ENCODE peak calls at places on chromosomes 4 and X, in nine cellular contexts. E is PC-3; L is GM23338; B is stomach; C is tibial artery; A is lower lobe of right lung; P is body of pancreas; R is CD8-positive, alpha-beta T cell; T is upper lobe of right lung. Y is an unnamed sample. For H3K4me1, the result is how much of the 10 kb centered on the place peaks cover.

GRCh38 chr4:140635606-140636005 is 66.8 kb upstream of the UCP1 start:
- DNase-seq in P (peak), R (no peak), A (peak), C (no peak), E (peak), L (peak), B (peak), T (peak), Y (peak)

GRCh38 chrX:150487369-150488094 is 80.9 kb upstream of the MTM1 start:
- DNase-seq in T (no peak), R (no peak), B (no peak), P (no peak), L (no peak), E (no peak), A (no peak), C (no peak), Y (no peak)

GRCh38 chr4:175127314-175127713 is 209.2 kb downstream of the ADAM29 start:
- DNase-seq in C (no peak), B (no peak), L (no peak), T (no peak), E (peak), R (no peak), P (no peak), A (no peak), Y (no peak)

GRCh38 chr4:158197194-158197593 is 13.1 kb upstream of the TMEM144 start:
- DNase-seq in A (no peak), L (no peak), E (no peak), B (no peak), T (no peak), P (no peak), R (no peak), C (no peak), Y (no peak)

GRCh38 chr4:113222006-113222405 is 172.6 kb downstream of the ANK2 start:
- DNase-seq in E (no peak), L (no peak), C (no peak), P (no peak), T (no peak), R (no peak), A (no peak), B (no peak), Y (no peak)

GRCh38 chrX:93673869-93674271 is at the start of gene FAM133A:
- DNase-seq in L (no peak), P (no peak), B (no peak), T (no peak), C (no peak), R (no peak), E (peak), A (no peak), Y (no peak)

GRCh38 chrX:44093431-44093830 is 120.2 kb upstream of the NDP start:
- DNase-seq in E (no peak), C (no peak), T (no peak), B (no peak), L (no peak), R (no peak), P (no peak), A (no peak), Y (no peak)

GRCh38 chr4:1421650-1422049 is 15.4 kb upstream of the NKX1-1 start:
- DNase-seq in C (no peak), T (no peak), B (no peak), L (no peak), A (no peak), R (no peak), P (no peak), E (no peak), Y (no peak)

GRCh38 chrX:138885886-138886285 is 174.4 kb upstream of the FGF13 start:
- DNase-seq in P (no peak), L (no peak), A (no peak), R (no peak), C (no peak), E (peak), B (no peak), T (no peak), Y (no peak)

GRCh38 chr4:101019941-101020401 is 327.4 kb downstream of the PPP3CA start:
- DNase-seq in T (no peak), A (no peak), B (no peak), E (peak), P (no peak), L (peak), R (no peak), C (no peak), Y (peak)

GRCh38 chrX:50697691-50698090 is 116.3 kb downstream of the SHROOM4 start:
- DNase-seq in C (no peak), L (peak), A (no peak), B (no peak), R (no peak), T (no peak), E (peak), P (no peak), Y (no peak)

GRCh38 chr4:38678078-38678477 is 14.1 kb downstream of the KLF3 start:
- DNase-seq in E (no peak), T (no peak), B (no peak), C (no peak), A (no peak), L (no peak), P (no peak), R (no peak), Y (no peak)

GRCh38 chr4:83217721-83218522 is 66.7 kb downstream of the COQ2 start:
- DNase-seq in P (no peak), A (no peak), B (peak), R (peak), T (no peak), C (no peak), E (no peak), L (no peak), Y (no peak)

GRCh38 chr4:80199004-80199579 is 1.8 kb downstream of the PRDM8 start:
- DNase-seq in E (no peak), R (no peak), T (no peak), P (no peak), B (no peak), A (no peak), C (no peak), L (no peak), Y (no peak)

GRCh38 chrX:97238632-97239031 is 354.9 kb downstream of the RPA4 start:
- DNase-seq in P (no peak), T (no peak), R (no peak), B (no peak), C (no peak), L (peak), E (peak), A (no peak), Y (no peak)

GRCh38 chrX:136041254-136041812 is 56.1 kb downstream of the SLC9A6 start:
- DNase-seq in T (no peak), A (no peak), R (no peak), B (no peak), C (no peak), E (no peak), P (no peak), L (no peak), Y (no peak)

GRCh38 chr4:2867758-2868491 is 24.3 kb downstream of the ADD1 start:
- DNase-seq in R (no peak), B (no peak), T (no peak), C (no peak), E (no peak), P (peak), L (peak), A (no peak), Y (no peak)

GRCh38 chr4:68451246-68452211 is 4.3 kb downstream of the TMPRSS11E start:
- DNase-seq in E (peak), L (peak), P (no peak), A (no peak), R (no peak), C (no peak), T (no peak), B (no peak), Y (no peak)

GRCh38 chrX:40010550-40011364 is 87.0 kb downstream of the BCOR start:
- DNase-seq in E (no peak), T (no peak), A (no peak), R (no peak), L (no peak), B (no peak), P (no peak), C (no peak), Y (no peak)

GRCh38 chrX:1463581-1464281 is 11.0 kb upstream of the ASMTL start:
- DNase-seq in P (no peak), B (no peak), R (no peak), E (no peak), C (peak), L (no peak), A (peak), T (peak), Y (peak)

GRCh38 chrX:41621236-41621651 is 67.5 kb upstream of the GPR34 start:
- DNase-seq in P (no peak), E (peak), A (no peak), R (no peak), T (no peak), B (no peak), L (peak), C (no peak), Y (no peak)

GRCh38 chr4:174555793-174556630 is 33.7 kb upstream of the HPGD start:
- DNase-seq in B (no peak), T (no peak), E (no peak), P (no peak), C (no peak), A (no peak), L (no peak), R (no peak), Y (no peak)

GRCh38 chr4:37685211-37685725 is 908 bp downstream of the RELL1 start:
- DNase-seq in T (no peak), B (no peak), E (no peak), P (no peak), L (peak), R (peak), C (no peak), A (no peak), Y (no peak)

GRCh38 chr4:26687728-26688127 is 103.8 kb downstream of the TBC1D19 start:
- DNase-seq in R (no peak), P (no peak), T (no peak), C (no peak), E (peak), A (no peak), L (no peak), B (no peak), Y (no peak)

GRCh38 chrX:18351774-18352173 is 2.7 kb downstream of the SCML2 start:
- DNase-seq in R (no peak), T (no peak), L (no peak), A (no peak), C (no peak), E (no peak), B (no peak), P (no peak), Y (no peak)

GRCh38 chr4:159239534-159239933 is 136.7 kb downstream of the RAPGEF2 start:
- DNase-seq in E (no peak), R (no peak), T (no peak), B (no peak), L (no peak), P (no peak), C (no peak), A (no peak), Y (no peak)

GRCh38 chr4:110119880-110120279 is 78.5 kb downstream of the ELOVL6 start:
- DNase-seq in L (no peak), C (no peak), P (no peak), B (no peak), A (no peak), T (no peak), R (no peak), E (no peak), Y (no peak)

GRCh38 chr4:183503497-183504063 is 1.3 kb upstream of the ING2 start:
- DNase-seq in B (no peak), T (no peak), R (no peak), A (no peak), E (peak), P (no peak), C (no peak), L (no peak), Y (no peak)

GRCh38 chr4:20359692-20360091 is 108.0 kb downstream of the SLIT2 start:
- DNase-seq in P (no peak), L (no peak), T (no peak), E (no peak), R (no peak), A (no peak), C (no peak), B (no peak), Y (no peak)

GRCh38 chr4:140756292-140757219 is at the start of gene TBC1D9:
- DNase-seq in C (peak), R (no peak), B (peak), A (peak), P (peak), L (peak), T (peak), E (peak), Y (peak)

DNA sequence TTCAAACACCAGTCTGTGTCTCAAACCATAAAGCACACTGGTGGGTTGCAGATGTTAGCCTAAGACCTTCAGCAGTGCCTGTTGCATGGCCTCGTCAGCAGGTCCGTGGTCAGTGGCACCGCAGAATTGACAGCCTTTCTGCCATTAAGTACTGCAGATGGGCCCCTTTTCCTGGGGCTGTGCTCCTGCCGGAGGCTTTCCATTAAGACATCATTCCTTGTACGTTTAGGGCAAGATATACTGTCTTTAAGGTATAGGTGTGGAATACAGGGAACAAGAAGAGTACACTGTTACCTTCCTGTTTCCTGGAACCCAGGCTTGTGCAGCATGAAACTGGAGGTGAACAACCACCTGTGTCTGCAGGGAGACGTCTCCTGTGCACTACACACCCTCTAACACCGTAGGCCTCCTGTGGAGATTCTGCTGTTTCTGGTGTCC is 67.9 kb upstream of the WDR1 start:
- DNase-seq in C (no peak), L (no peak), B (no peak), T (no peak), P (no peak), E (no peak), R (no peak), A (no peak), Y (no peak)
- H3K4me1 ChIP-seq in C (under half), L (under half), B (under half), T (under half), P (under half), E (under half), R (under half), A (under half), Y (under half)

DNA sequence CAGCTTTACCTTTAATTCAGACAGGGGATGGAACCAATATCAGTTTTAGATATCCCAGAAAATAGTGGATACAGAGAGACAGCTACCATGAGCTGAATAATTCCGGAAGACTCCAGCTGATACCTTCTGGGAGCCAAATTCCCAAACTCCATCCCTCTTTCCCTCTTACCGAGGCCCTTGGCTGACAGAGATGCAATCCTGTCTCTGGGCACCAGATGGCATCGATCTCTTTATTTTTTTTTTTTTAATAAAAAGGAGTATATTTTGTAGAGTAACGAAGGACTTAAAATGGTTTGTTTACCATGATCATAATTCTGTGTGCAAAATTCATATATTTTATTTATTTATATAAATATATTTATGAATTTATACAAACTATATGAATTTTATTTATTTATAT is 31.0 kb downstream of the RAB40A start:
- DNase-seq in A (no peak), T (no peak), C (no peak), B (no peak), E (peak), L (peak), P (no peak), R (no peak), Y (no peak)
- TF ChIP-seq CTCF in A (peak), T (peak), C (peak), B (no peak), E (peak), L (peak), P (peak), R (no peak), Y (no peak)

GRCh38 chr4:7831858-7832257 is 107.8 kb downstream of the AFAP1 start:
- DNase-seq in A (no peak), B (no peak), R (no peak), P (no peak), C (no peak), E (no peak), T (no peak), L (no peak), Y (no peak)

GRCh38 chr4:7832331-7832730 is 107.3 kb downstream of the AFAP1 start:
- DNase-seq in A (no peak), T (no peak), P (no peak), C (no peak), E (no peak), B (no peak), L (no peak), R (no peak), Y (no peak)

GRCh38 chr4:7831330-7831729 is 108.3 kb downstream of the AFAP1 start:
- DNase-seq in E (no peak), T (no peak), A (no peak), B (no peak), P (no peak), C (no peak), R (no peak), L (no peak), Y (no peak)

GRCh38 chr4:7829687-7830580 is 109.7 kb downstream of the AFAP1 start:
- DNase-seq in R (no peak), A (no peak), P (no peak), B (no peak), E (no peak), L (no peak), T (no peak), C (no peak), Y (no peak)

GRCh38 chr4:7830747-7831146 is 108.9 kb downstream of the AFAP1 start:
- DNase-seq in A (no peak), R (no peak), E (no peak), P (no peak), B (no peak), C (no peak), L (no peak), T (no peak), Y (no peak)
- H3K4me1 ChIP-seq in A (under half), R (under half), E (under half), P (under half), B (under half), C (under half), L (under half), T (under half), Y (under half)

DNA sequence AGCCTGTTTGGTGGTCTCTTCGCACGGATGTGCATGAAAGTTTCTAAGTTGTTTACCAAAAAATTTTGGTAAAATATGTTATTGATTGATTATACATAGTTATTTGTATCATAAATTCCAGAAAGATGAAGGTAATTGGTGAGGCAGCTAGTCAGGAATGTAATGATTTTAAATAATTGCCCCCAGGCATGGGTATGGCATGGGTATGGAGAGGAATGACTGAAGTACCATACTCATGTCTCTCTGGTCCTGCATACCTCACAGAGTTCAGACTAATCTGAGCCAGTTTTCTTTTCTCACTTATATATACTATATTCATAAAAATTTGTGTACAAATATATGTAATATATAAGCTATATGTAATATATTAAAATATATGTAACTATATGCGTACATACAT is 329.0 kb upstream of the TECRL start:
- DNase-seq in P (no peak), C (no peak), R (no peak), E (peak), B (no peak), A (no peak), L (peak), T (no peak), Y (no peak)
- TF ChIP-seq CTCF in P (no peak), C (no peak), R (no peak), E (no peak), B (no peak), A (no peak), L (no peak), T (no peak), Y (no peak)

DNA sequence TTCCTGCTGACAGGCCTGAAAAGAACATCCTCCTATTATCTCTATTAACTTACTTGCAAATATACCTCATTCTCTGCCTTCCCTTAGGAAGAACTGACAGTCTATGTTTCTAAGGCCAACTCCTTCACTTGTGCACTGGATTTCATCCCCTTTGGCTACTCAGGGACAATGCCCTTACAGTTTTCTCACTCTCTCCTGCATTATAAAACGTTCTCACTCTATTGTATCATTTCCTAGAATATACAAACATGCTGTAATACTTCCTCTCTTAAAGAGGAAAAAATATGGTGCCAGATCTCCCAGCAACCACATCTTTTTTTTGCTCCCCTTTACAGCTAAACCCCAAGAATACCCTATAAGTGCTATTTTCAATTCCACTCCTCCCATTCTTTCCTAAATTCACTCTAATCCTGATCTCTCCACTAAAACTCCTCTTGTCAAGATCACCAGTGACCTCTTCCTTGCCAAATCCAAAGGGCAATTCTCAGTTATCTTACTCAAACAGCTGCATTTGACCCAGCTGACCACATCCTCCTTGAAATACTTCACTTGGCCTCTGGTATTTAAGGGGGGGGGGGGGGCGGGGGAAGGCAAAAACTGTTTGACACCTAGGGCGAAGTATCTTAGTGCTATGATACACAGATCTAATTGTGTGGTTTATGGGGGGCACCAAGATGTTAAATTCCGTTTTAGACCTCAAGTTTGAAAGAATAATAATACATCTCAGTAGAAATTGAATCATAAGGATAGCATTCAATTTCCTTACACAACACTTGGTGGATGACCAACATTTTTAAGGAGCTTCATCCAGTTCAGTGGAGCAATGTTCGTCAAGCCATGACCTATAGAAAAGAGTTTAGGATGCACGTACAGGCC is 1.6 kb downstream of the RCHY1 start:
- DNase-seq in L (no peak), C (no peak), B (no peak), E (peak), T (no peak), A (no peak), P (no peak), R (no peak), Y (no peak)
- H3K4me1 ChIP-seq in L (under half), C (under half), B (under half), E (under half), T (under half), A (half or more), P (under half), R (half or more), Y (under half)

DNA sequence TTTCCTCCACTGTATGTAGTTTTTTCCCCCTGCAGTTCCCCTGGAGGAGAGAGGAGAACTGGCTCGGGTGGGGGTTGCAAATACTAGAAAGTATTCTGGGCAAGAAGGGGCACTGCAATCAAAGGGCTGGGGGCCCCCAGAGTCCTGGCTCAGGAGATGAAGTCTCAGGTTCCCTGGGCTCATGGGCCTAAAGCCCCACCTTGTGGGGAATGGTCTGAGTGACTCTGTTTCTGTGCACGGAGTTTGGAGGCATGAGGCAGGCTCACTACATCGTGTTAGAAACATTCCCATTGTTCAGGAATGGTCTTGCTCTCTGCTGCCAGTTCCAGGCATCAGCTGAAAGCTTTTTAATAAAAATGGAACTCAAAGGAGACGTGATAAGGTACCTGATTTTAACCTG is 122.5 kb downstream of the TMEM164 start:
- DNase-seq in L (peak), E (peak), A (no peak), R (no peak), P (no peak), B (no peak), T (no peak), C (no peak), Y (no peak)
- TF ChIP-seq CTCF in L (peak), E (peak), A (no peak), R (no peak), P (peak), B (no peak), T (no peak), C (no peak), Y (no peak)

GRCh38 chr4:10107111-10108091 is 9.2 kb downstream of the WDR1 start:
- DNase-seq in A (no peak), T (no peak), C (no peak), B (no peak), R (no peak), L (no peak), P (no peak), E (peak), Y (peak)
- H3K4me1 ChIP-seq in A (half or more), T (half or more), C (half or more), B (half or more), R (half or more), L (under half), P (under half), E (half or more), Y (half or more)

Y was measured in mucosa of descending colon.